ENCODE peak calls at places on chromosome 12, in five cellular contexts. Z, Q, M, F and W are unnamed samples.

GRCh38 chr12:124453419-124454351 is 113.7 kb downstream of the NCOR2 start:
- DNase-seq in Z (peak; percentile 97), Q (peak; percentile 93), M (no peak), F (peak; percentile 69), W (no peak)

GRCh38 chr12:113860950-113861349 is 105.2 kb downstream of the RBM19 start:
- DNase-seq in Z (peak; percentile 96), Q (no peak), M (no peak), F (peak; percentile 71), W (peak; percentile 62)

GRCh38 chr12:11729008-11729407 is 79.5 kb downstream of the ETV6 start:
- DNase-seq in Z (no peak), Q (no peak), M (peak; percentile 81), F (no peak), W (no peak)

GRCh38 chr12:6200266-6201198 is at the start of gene CD9:
- DNase-seq in Z (peak; percentile 83), Q (no peak), M (peak; percentile 32), F (peak; percentile 78), W (no peak)

GRCh38 chr12:538731-539539 is 79.2 kb downstream of the B4GALNT3 start:
- DNase-seq in Z (no peak), Q (peak; percentile 33), M (peak; percentile 87), F (peak; percentile 55), W (no peak)

GRCh38 chr12:88600272-88600671 is 20.0 kb upstream of the KITLG start:
- DNase-seq in Z (peak; percentile 6), Q (no peak), M (no peak), F (peak; percentile 14), W (no peak)

GRCh38 chr12:79690606-79691298 is at the start of gene PAWR:
- DNase-seq in Z (peak; percentile 56), Q (peak; percentile 68), M (peak; percentile 83), F (peak; percentile 89), W (no peak)

GRCh38 chr12:8712572-8712971 is 14.8 kb downstream of the RIMKLB start:
- DNase-seq in Z (no peak), Q (no peak), M (no peak), F (no peak), W (no peak)

GRCh38 chr12:109910969-109911348 is 10.9 kb downstream of the TCHP start:
- DNase-seq in Z (peak; percentile 82), Q (peak; percentile 17), M (no peak), F (peak; percentile 83), W (no peak)

GRCh38 chr12:129635003-129635685 is 268.7 kb downstream of the TMEM132D start:
- DNase-seq in Z (no peak), Q (no peak), M (no peak), F (no peak), W (no peak)

GRCh38 chr12:12214635-12215131 is 52.2 kb downstream of the LRP6 start:
- DNase-seq in Z (no peak), Q (peak; percentile 57), M (no peak), F (peak; percentile 87), W (no peak)

GRCh38 chr12:109776624-109777023 is 56.6 kb downstream of the TRPV4 start:
- DNase-seq in Z (no peak), Q (no peak), M (no peak), F (no peak), W (no peak)